ENCODE peak calls at places on chromosomes 12 and 14, in four cellular contexts. T, G, F and J are unnamed samples.

GRCh38 chr14:85122690-85123089 is 407.3 kb upstream of the FLRT2 start:
- DNase-seq in T (no peak), G (no peak), F (peak), J (no peak)

GRCh38 chr14:69675877-69676416 is 64.6 kb downstream of the SUSD6 start:
- DNase-seq in T (peak), G (no peak), F (no peak), J (no peak)

GRCh38 chr12:26872623-26873022 is 39.6 kb upstream of the ITPR2 start:
- DNase-seq in T (no peak), G (no peak), F (no peak), J (no peak)

GRCh38 chr14:53368714-53369191 is 215.6 kb upstream of the DDHD1 start:
- DNase-seq in T (no peak), G (no peak), F (no peak), J (no peak)

GRCh38 chr12:109617496-109617895 is 43.9 kb downstream of the MVK start:
- DNase-seq in T (no peak), G (no peak), F (no peak), J (no peak)

GRCh38 chr12:113837528-113838296 is 128.4 kb downstream of the RBM19 start:
- DNase-seq in T (no peak), G (no peak), F (no peak), J (no peak)

GRCh38 chr12:295132-295531 is 32.5 kb upstream of the SLC6A13 start:
- DNase-seq in T (no peak), G (no peak), F (no peak), J (no peak)

GRCh38 chr14:36941783-36942521 is 230.5 kb downstream of the SLC25A21 start:
- DNase-seq in T (no peak), G (peak), F (peak), J (no peak)

GRCh38 chr14:57266060-57266459 is 2.6 kb downstream of the EXOC5 start:
- DNase-seq in T (no peak), G (no peak), F (no peak), J (no peak)

GRCh38 chr12:76158518-76159321 is 74.2 kb upstream of the NAP1L1 start:
- DNase-seq in T (peak), G (peak), F (peak), J (peak)

GRCh38 chr12:105922670-105923102 is 216.1 kb downstream of the NUAK1 start:
- DNase-seq in T (no peak), G (no peak), F (no peak), J (no peak)

GRCh38 chr12:102406033-102406584 is 74.3 kb downstream of the IGF1 start:
- DNase-seq in T (no peak), G (peak), F (peak), J (no peak)

GRCh38 chr12:25089738-25090137 is 105.2 kb downstream of the DNAI7 start:
- DNase-seq in T (no peak), G (peak), F (peak), J (no peak)

GRCh38 chr14:99552572-99553216 is 51.3 kb downstream of the CCDC85C start:
- DNase-seq in T (no peak), G (peak), F (no peak), J (no peak)

GRCh38 chr12:46964496-46965098 is 114.8 kb upstream of the PCED1B start:
- DNase-seq in T (no peak), G (no peak), F (no peak), J (no peak)

GRCh38 chr14:92389598-92390126 is 66.7 kb downstream of the SLC24A4 start:
- DNase-seq in T (no peak), G (no peak), F (no peak), J (no peak)

GRCh38 chr12:105986779-105987686 is 151.7 kb downstream of the NUAK1 start:
- DNase-seq in T (no peak), G (no peak), F (no peak), J (no peak)

GRCh38 chr12:75889214-75889613 is 142.4 kb downstream of the PHLDA1 start:
- DNase-seq in T (no peak), G (no peak), F (no peak), J (no peak)

GRCh38 chr14:68622856-68623255 is 170.0 kb downstream of the ZFP36L1 start:
- DNase-seq in T (no peak), G (no peak), F (no peak), J (no peak)

GRCh38 chr12:29731556-29731955 is 52.2 kb downstream of the TMTC1 start:
- DNase-seq in T (no peak), G (no peak), F (no peak), J (no peak)

GRCh38 chr12:111444706-111445310 is 39.1 kb downstream of the SH2B3 start:
- DNase-seq in T (peak), G (peak), F (no peak), J (peak)

GRCh38 chr14:89185919-89186849 is 230.8 kb downstream of the FOXN3 start:
- DNase-seq in T (no peak), G (no peak), F (peak), J (no peak)

GRCh38 chr14:89186850-89187376 is 230.1 kb downstream of the FOXN3 start:
- DNase-seq in T (no peak), G (no peak), F (no peak), J (no peak)

GRCh38 chr14:89187501-89187900 is 229.5 kb downstream of the FOXN3 start:
- DNase-seq in T (no peak), G (no peak), F (no peak), J (no peak)

GRCh38 chr14:89182326-89182725 is 234.7 kb downstream of the FOXN3 start:
- DNase-seq in T (no peak), G (no peak), F (no peak), J (no peak)

DNA sequence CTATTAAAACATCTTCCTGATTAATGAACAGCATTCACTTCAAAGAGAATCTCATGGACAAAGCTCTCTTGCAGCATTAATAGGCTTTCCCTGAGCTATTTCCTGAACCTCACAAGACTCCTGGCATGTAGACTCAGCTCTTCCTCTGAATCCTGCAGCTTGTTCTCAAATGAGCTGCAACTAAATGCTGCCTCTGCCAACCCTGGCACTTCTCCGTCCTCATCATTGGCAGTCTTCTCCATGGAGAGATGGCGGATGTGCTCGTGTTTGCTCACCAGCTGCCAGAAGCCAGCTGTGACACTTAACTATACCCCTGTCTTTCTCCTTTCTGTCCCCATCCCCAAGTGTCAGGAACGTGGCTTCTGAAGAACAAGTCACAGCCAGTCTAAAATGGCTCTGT is 232.1 kb downstream of the FOXN3 start:
- DNase-seq in T (no peak), G (no peak), F (no peak), J (no peak)
- TF ChIP-seq POLR2AphosphoS5 in T (no peak), G (no peak), F (no peak), J (no peak)

GRCh38 chr12:30754750-30755394 is at the start of gene CAPRIN2:
- DNase-seq in T (peak), G (peak), F (peak), J (peak)
- TF ChIP-seq POLR2A in T (peak), G (peak), F (peak), J (peak)

GRCh38 chr12:85278598-85279448 is 1.2 kb upstream of the ALX1 start:
- DNase-seq in T (no peak), G (no peak), F (no peak), J (no peak)

GRCh38 chr12:85277900-85278597 is 2.0 kb upstream of the ALX1 start:
- DNase-seq in T (no peak), G (no peak), F (no peak), J (no peak)

GRCh38 chr12:85280984-85281946 is 1.2 kb downstream of the ALX1 start:
- DNase-seq in T (no peak), G (no peak), F (no peak), J (no peak)

GRCh38 chr12:85280138-85280983 is at the start of gene ALX1:
- DNase-seq in T (no peak), G (no peak), F (no peak), J (no peak)

GRCh38 chr12:85279449-85280137 is 427 bp upstream of the ALX1 start:
- DNase-seq in T (no peak), G (no peak), F (no peak), J (no peak)
- TF ChIP-seq POLR2AphosphoS5 in T (no peak), G (no peak), F (no peak), J (no peak)

DNA sequence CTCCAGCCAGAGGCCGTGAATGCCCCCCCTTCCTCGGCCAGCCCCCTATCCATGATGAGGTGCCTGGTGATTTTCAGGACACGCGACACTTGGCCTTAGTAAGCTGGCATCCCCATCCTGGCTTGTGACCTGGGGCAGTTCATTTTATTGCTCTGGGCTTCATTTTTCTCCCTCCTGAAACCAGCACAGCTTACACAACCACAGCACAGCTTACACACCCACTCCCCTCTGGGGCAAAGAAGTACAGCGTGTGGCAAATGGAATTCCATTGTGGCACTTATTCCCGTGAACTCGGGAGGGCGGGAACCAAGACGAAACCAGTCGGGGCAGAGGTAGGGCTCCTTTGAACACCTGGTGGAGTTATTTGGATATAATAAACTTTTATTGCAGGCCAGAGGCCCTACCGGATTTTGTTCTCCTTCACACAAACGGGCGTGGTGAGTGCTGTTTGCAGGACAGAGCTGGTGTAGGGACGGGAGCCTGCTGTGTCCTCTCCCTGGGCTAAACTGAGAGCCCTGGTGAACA is 29.1 kb downstream of the CD9 start:
- DNase-seq in T (no peak), G (peak), F (peak), J (no peak)
- TF ChIP-seq POLR2A in T (no peak), G (no peak), F (no peak), J (no peak)

GRCh38 chr12:1812650-1813302 is 7.6 kb upstream of the LRTM2 start:
- DNase-seq in T (no peak), G (peak), F (no peak), J (no peak)
- TF ChIP-seq POLR2AphosphoS5 in T (no peak), G (peak), F (no peak), J (no peak)

DNA sequence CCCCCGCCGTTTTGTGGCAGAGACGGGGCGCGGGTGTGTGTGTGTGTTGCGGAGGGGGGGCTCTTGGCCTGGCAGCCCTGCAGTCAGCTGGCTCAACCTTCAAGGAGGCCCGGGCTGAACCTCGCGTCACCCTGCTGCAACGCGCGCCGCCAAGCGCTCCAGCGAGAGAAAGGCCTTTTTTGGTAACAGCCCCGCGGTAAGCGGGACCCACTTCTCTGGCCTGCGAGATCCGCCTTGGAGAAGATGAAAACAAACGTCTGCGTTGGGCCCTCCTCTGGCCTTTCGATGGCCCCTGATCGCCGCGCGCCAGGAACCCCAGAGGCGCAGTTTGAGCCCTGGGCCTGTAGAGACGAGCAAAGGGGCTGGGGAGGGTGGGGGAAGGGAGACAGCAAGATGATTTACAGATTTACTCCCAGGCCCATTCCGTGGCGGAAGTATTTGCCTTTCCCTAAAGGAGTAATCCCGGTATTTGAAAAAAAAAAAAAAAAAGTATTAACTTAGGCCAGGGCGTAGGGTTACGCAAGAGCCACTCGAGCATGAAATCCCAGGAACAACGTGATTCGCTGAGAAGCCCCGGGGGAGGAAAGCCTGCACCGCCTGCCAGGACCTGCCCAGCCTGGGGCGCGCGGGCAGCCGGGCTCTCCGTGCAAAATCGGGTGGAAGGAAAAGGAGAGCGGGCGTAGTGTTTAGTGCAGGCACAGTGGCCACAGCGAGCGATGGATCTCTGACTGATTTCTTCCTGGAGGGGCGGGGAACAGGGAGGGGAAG is 4.5 kb upstream of the IRF2BPL start:
- DNase-seq in T (peak), G (peak), F (peak), J (peak)
- TF ChIP-seq POLR2A in T (peak), G (peak), F (peak), J (peak)

GRCh38 chr12:118520954-118521353 is 144.6 kb downstream of the SUDS3 start:
- DNase-seq in T (no peak), G (no peak), F (no peak), J (no peak)
- TF ChIP-seq POLR2AphosphoS5 in T (no peak), G (no peak), F (no peak), J (no peak)

GRCh38 chr14:75339059-75339458 is 60.4 kb downstream of the FOS start:
- DNase-seq in T (no peak), G (no peak), F (no peak), J (no peak)

GRCh38 chr14:75342762-75343599 is 64.4 kb downstream of the FOS start:
- DNase-seq in T (no peak), G (no peak), F (no peak), J (no peak)

GRCh38 chr14:75343914-75344313 is 65.3 kb downstream of the FOS start:
- DNase-seq in T (no peak), G (no peak), F (no peak), J (no peak)

GRCh38 chr14:75341639-75342038 is 63.0 kb downstream of the FOS start:
- DNase-seq in T (no peak), G (no peak), F (no peak), J (no peak)

DNA sequence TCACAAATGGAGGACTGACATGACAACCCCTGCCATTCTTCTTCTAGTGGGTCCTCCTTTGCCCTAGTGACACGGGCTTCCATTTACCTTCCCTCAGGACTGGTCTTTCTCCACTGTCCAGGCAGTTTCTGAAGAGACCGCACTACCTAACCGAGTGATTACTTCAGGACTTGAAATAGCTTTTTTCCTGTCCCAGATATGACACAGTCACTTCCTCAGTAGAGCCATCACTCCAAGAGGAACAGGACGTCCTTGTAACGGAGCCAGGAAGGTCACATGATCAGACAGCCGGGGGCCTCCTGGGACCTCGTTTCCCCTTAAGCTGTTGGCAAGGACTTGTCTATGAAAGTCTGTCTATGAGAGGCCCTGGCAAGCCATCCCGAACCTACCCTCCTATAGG is 62.3 kb downstream of the FOS start:
- DNase-seq in T (no peak), G (peak), F (peak), J (no peak)
- TF ChIP-seq POLR2A in T (no peak), G (no peak), F (no peak), J (no peak)

GRCh38 chr12:83886479-83886878 is 1026.1 kb downstream of the SLC6A15 start:
- DNase-seq in T (no peak), G (no peak), F (no peak), J (no peak)
- TF ChIP-seq POLR2AphosphoS5 in T (no peak), G (no peak), F (no peak), J (no peak)